ENCODE peak calls at places on chromosomes 6 and 20, in six cellular contexts. N, E, U, H, V and R are unnamed samples.

GRCh38 chr6:2376429-2377355 is 131.3 kb upstream of the GMDS start:
- DNase-seq in H (no peak), V (no peak), N (peak; percentile 65), U (no peak), E (no peak), R (no peak)

GRCh38 chr6:31763617-31763940 is 1.1 kb downstream of the SAPCD1 start:
- DNase-seq in N (no peak), H (no peak), E (no peak), U (no peak), V (no peak), R (peak; percentile 84)

GRCh38 chr6:123223461-123223860 is 227.4 kb downstream of the CLVS2 start:
- DNase-seq in H (no peak), N (no peak), U (no peak), V (no peak), E (no peak), R (no peak)

GRCh38 chr6:68427630-68428029 is 207.5 kb upstream of the ADGRB3 start:
- DNase-seq in H (no peak), E (no peak), N (no peak), V (no peak), U (no peak), R (no peak)

GRCh38 chr20:19110866-19111460 is 101.5 kb upstream of the SLC24A3 start:
- DNase-seq in U (no peak), V (no peak), H (no peak), E (no peak), N (no peak), R (no peak)

GRCh38 chr6:157139054-157139708 is 184.1 kb downstream of the TMEM242 start:
- DNase-seq in V (peak; percentile 58), U (no peak), N (no peak), H (no peak), E (no peak), R (no peak)

GRCh38 chr6:82330171-82330804 is 33.3 kb upstream of the TPBG start:
- DNase-seq in V (no peak), N (no peak), H (no peak), U (no peak), E (no peak), R (no peak)

GRCh38 chr6:127737768-127738167 is 160.8 kb downstream of the C6orf58 start:
- DNase-seq in U (no peak), H (no peak), N (no peak), V (no peak), E (no peak), R (no peak)

GRCh38 chr6:107636486-107636885 is 146.6 kb downstream of the SOBP start:
- DNase-seq in H (no peak), N (no peak), U (no peak), E (peak; percentile 19), V (no peak), R (no peak)

GRCh38 chr6:83429857-83430605 is 820 bp downstream of the ME1 start:
- DNase-seq in E (no peak), N (peak; percentile 46), V (peak; percentile 50), U (no peak), H (no peak), R (peak; percentile 7)

GRCh38 chr20:25695532-25696383 is 895 bp downstream of the ZNF337 start:
- DNase-seq in E (no peak), V (no peak), U (no peak), N (no peak), H (no peak), R (peak; percentile 24)

GRCh38 chr6:26412225-26412624 is 10.2 kb downstream of the BTN3A1 start:
- DNase-seq in N (no peak), U (no peak), E (no peak), H (no peak), V (no peak), R (no peak)

GRCh38 chr6:26404534-26404933 is 2.5 kb downstream of the BTN3A1 start:
- DNase-seq in H (no peak), E (no peak), N (no peak), U (no peak), V (no peak), R (no peak)

GRCh38 chr6:26412954-26413353 is 10.9 kb downstream of the BTN3A1 start:
- DNase-seq in U (no peak), N (no peak), H (no peak), V (no peak), E (no peak), R (no peak)

GRCh38 chr6:26411751-26412150 is 9.7 kb downstream of the BTN3A1 start:
- DNase-seq in E (no peak), V (no peak), N (no peak), U (no peak), H (no peak), R (peak; percentile 51)

GRCh38 chr6:26408828-26409730 is 7.0 kb downstream of the BTN3A1 start:
- DNase-seq in H (no peak), U (no peak), N (no peak), V (no peak), E (no peak), R (no peak)
- TF ChIP-seq JUND in H (no peak), U (no peak), N (no peak), V (no peak), E (no peak), R (no peak)

DNA sequence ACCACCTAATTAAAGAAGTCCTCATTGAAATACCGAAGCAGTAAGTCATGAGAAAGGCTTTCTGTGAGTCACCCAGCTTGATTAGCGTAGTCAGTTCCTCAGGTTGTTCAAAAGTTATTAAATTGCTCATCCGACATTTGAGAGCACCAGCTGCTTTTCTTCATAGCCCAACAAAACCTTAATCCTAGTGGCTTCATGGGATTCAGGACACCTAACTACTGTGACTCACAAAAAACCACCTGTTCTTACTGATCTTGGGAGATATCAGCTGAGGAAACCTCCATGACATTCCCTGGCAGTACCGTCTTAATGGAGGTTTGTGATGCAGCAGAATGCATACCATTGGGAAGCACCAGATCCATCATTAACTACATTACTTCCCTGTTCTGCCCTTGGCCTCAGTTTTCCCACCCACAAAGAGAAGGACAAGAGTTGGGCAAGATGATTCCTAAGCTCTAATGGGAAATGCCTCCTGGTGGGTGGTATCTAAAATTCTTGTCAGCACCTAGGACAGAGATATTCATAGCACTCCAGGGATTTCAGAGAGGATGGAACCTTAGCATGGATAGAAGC is 103.8 kb downstream of the KHDC1L start:
- DNase-seq in H (no peak), N (no peak), E (no peak), U (no peak), V (no peak), R (peak; percentile 35)
- TF ChIP-seq JUND in H (no peak), N (no peak), E (no peak), U (no peak), V (no peak), R (no peak)

DNA sequence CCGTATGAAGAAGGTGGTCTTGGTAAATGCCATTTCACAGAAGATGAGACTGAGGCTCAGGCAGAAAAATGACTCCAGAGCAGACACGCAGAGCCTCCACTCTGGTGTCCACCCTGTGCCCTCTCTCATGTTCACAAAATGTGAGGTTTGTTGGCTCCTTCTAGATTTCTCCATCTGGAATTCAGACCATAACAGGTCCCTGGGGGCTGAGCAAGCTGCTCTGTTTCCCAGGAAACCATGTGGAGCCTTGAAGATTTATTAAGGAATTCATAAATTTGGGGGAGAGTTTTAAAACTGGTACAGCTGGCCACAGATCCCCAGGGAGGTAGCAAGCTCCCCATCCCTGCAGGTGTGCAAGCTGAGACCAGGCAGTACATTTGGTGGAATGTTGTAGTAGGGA is 38.8 kb upstream of the SIRPA start:
- DNase-seq in E (no peak), U (no peak), N (no peak), H (no peak), V (no peak), R (no peak)
- TF ChIP-seq JUND in E (no peak), U (no peak), N (no peak), H (no peak), V (no peak), R (no peak)

DNA sequence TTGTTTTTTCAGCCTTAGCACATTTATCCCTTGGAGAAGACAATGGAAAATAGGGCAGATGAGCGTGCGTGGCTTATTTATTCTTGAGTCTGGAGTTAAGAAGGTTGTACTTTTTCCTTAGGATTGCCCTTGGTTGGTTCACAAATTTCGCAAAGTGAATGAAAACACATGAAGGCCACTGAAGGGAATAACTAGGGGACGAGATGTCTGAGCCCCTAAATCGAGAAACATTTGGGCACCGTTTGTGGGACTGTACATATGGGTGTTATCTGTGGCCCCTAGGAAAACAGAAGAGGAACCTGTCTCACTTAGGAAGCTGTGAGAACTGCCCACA is 19.4 kb upstream of the TRIM27 start:
- DNase-seq in N (no peak), U (no peak), H (no peak), E (peak; percentile 20), V (no peak), R (no peak)
- TF ChIP-seq JUND in N (no peak), U (no peak), H (no peak), E (no peak), V (no peak), R (no peak)